ENCODE peak calls at places on chromosome 1, in eight cellular contexts. Z is epithelial cell of esophagus, O is Calu3, C is A549, A is neural crest cell, X is tibial artery, W is left lung, L is left ventricle myocardium inferior. K is an unnamed sample.

GRCh38 chr1:151251656-151252470 is 2.7 kb upstream of the PSMD4 start:
- DNase-seq in O (peak; percentile 72), X (no peak), C (peak; percentile 89), L (peak; percentile 31), Z (peak; percentile 84), W (no peak), A (peak; percentile 51), K (peak; percentile 93)

GRCh38 chr1:151907363-151908139 is 1.8 kb downstream of the THEM4 start:
- DNase-seq in C (peak; percentile 73), L (no peak), O (no peak), A (no peak), Z (peak; percentile 20), X (no peak), W (no peak), K (no peak)

GRCh38 chr1:184258525-184258924 is 128.3 kb upstream of the C1orf21 start:
- DNase-seq in L (no peak), O (no peak), X (no peak), W (no peak), Z (no peak), C (no peak), A (no peak), K (no peak)

GRCh38 chr1:224722838-224723237 is 106.7 kb downstream of the CNIH3 start:
- DNase-seq in X (no peak), O (no peak), C (no peak), W (no peak), Z (no peak), L (no peak), A (no peak), K (no peak)

GRCh38 chr1:56867491-56867890 is 12.9 kb downstream of the C8A start:
- DNase-seq in X (no peak), C (no peak), Z (peak; percentile 57), A (no peak), L (no peak), W (no peak), O (no peak), K (no peak)

GRCh38 chr1:176617881-176618280 is 154.9 kb downstream of the PAPPA2 start:
- DNase-seq in X (no peak), L (no peak), W (no peak), C (no peak), Z (no peak), A (no peak), O (no peak), K (no peak)

GRCh38 chr1:248404024-248404423 is 1.2 kb downstream of the OR2T1 start:
- DNase-seq in X (no peak), L (no peak), C (peak; percentile 30), Z (peak; percentile 11), W (no peak), A (no peak), O (no peak), K (no peak)

GRCh38 chr1:50502147-50502546 is 78.9 kb upstream of the DMRTA2 start:
- DNase-seq in C (no peak), Z (no peak), O (no peak), L (no peak), A (no peak), X (no peak), W (no peak), K (no peak)

GRCh38 chr1:78222225-78222961 is 176.6 kb downstream of the GIPC2 start:
- DNase-seq in X (no peak), L (no peak), A (no peak), W (no peak), C (no peak), Z (no peak), O (no peak), K (no peak)

GRCh38 chr1:197486948-197487347 is 218.9 kb downstream of the CRB1 start:
- DNase-seq in O (peak; percentile 15), X (no peak), L (no peak), A (no peak), C (no peak), W (no peak), Z (peak; percentile 17), K (no peak)

GRCh38 chr1:2238361-2239055 is 10.4 kb downstream of the SKI start:
- DNase-seq in W (no peak), L (no peak), Z (no peak), C (no peak), O (no peak), A (no peak), X (no peak), K (no peak)

GRCh38 chr1:73593379-73593778 is 604.6 kb downstream of the LRRIQ3 start:
- DNase-seq in O (peak; percentile 58), A (no peak), L (no peak), W (no peak), Z (peak; percentile 88), X (no peak), C (peak; percentile 38), K (no peak)

GRCh38 chr1:181033128-181033798 is 520 bp upstream of the MR1 start:
- DNase-seq in W (no peak), L (no peak), C (peak; percentile 29), O (peak; percentile 8), X (no peak), A (no peak), Z (peak; percentile 94), K (peak; percentile 33)

GRCh38 chr1:84089470-84090261 is 54.4 kb upstream of the PRKACB start:
- DNase-seq in W (no peak), O (no peak), L (no peak), C (peak; percentile 32), Z (peak; percentile 94), X (no peak), A (no peak), K (no peak)

GRCh38 chr1:205340674-205341073 is 16.0 kb downstream of the KLHDC8A start:
- DNase-seq in W (no peak), Z (no peak), X (no peak), L (no peak), A (no peak), O (no peak), C (no peak), K (no peak)

GRCh38 chr1:110542730-110543129 is 23.8 kb upstream of the KCNA10 start:
- DNase-seq in Z (peak; percentile 71), X (no peak), W (no peak), L (no peak), A (no peak), O (peak; percentile 16), C (peak; percentile 14), K (no peak)

GRCh38 chr1:247357781-247358211 is 26.1 kb upstream of the ZNF496 start:
- DNase-seq in X (no peak), W (no peak), L (no peak), A (no peak), C (no peak), O (no peak), Z (peak; percentile 72), K (no peak)

GRCh38 chr1:222815367-222815765 is 527 bp downstream of the DISP1 start:
- DNase-seq in A (no peak), O (peak; percentile 53), X (no peak), C (peak; percentile 56), Z (peak; percentile 44), L (no peak), W (no peak), K (peak; percentile 70)

GRCh38 chr1:15145327-15145726 is 8.2 kb upstream of the TMEM51 start:
- DNase-seq in W (no peak), X (no peak), A (no peak), L (no peak), C (no peak), O (no peak), Z (no peak), K (no peak)

GRCh38 chr1:203200059-203200553 is 13.6 kb upstream of the CHI3L1 start:
- DNase-seq in O (no peak), Z (peak; percentile 88), W (no peak), A (no peak), L (no peak), X (peak; percentile 65), C (no peak), K (no peak)

GRCh38 chr1:114719424-114719787 is 2.8 kb upstream of the NRAS start:
- DNase-seq in W (no peak), A (no peak), C (no peak), L (no peak), X (no peak), O (no peak), Z (peak; percentile 81), K (no peak)

GRCh38 chr1:198977909-198978308 is 339.1 kb downstream of the PTPRC start:
- DNase-seq in X (no peak), C (no peak), W (no peak), L (no peak), O (no peak), Z (peak; percentile 2), A (no peak), K (no peak)

GRCh38 chr1:174262747-174263241 is 103.5 kb downstream of the RABGAP1L start:
- DNase-seq in L (no peak), O (peak; percentile 35), Z (peak; percentile 61), X (no peak), C (peak; percentile 53), W (no peak), A (peak; percentile 2), K (no peak)

GRCh38 chr1:185934476-185935189 is 200.4 kb downstream of the HMCN1 start:
- DNase-seq in O (no peak), X (no peak), L (no peak), W (no peak), A (no peak), C (peak; percentile 18), Z (peak; percentile 55), K (no peak)

GRCh38 chr1:213573648-213574009 is 414.1 kb upstream of the PROX1 start:
- DNase-seq in Z (no peak), L (no peak), W (no peak), O (no peak), X (no peak), A (no peak), C (no peak), K (no peak)

GRCh38 chr1:68057564-68057963 is 7.1 kb upstream of the DIRAS3 start:
- DNase-seq in X (no peak), Z (no peak), C (no peak), L (no peak), O (no peak), W (no peak), A (no peak), K (no peak)
- TF ChIP-seq CTCF in X (no peak), Z (no peak), C (no peak), L (no peak), O (no peak), W (no peak), A (no peak), K (no peak)

GRCh38 chr1:4627353-4627752 is 27.1 kb upstream of the AJAP1 start:
- DNase-seq in W (no peak), O (no peak), L (no peak), Z (no peak), X (no peak), C (no peak), A (no peak), K (no peak)
- TF ChIP-seq CTCF in W (no peak), O (no peak), L (no peak), Z (no peak), X (no peak), C (no peak), A (no peak), K (no peak)

DNA sequence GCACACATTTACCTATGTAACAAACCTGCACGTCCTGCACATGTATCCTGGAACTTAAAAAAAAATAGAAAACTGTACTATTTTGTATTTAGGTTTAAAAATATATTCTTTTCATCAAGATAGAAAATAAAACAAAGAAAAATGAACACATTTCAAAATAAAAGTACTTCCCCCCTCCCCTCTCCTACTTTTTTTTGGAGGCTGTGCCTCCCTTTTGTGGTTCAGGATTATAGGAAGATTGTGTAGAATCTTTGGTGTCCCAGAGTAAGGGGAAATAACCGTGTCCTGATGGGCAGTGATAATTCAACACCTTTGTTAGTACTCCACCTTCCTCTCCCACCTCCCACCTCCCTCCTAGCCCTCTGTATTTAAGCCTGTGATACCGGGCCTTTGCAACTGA is 40.1 kb downstream of the TRIM62 start:
- DNase-seq in C (no peak), Z (no peak), X (no peak), A (no peak), O (no peak), L (no peak), W (no peak), K (no peak)
- TF ChIP-seq CTCF in C (no peak), Z (no peak), X (no peak), A (no peak), O (no peak), L (no peak), W (no peak), K (no peak)

GRCh38 chr1:43074244-43074643 is 97.8 kb downstream of the EBNA1BP2 start:
- DNase-seq in X (no peak), C (peak; percentile 35), O (peak; percentile 37), A (no peak), W (no peak), L (no peak), Z (peak; percentile 44), K (no peak)
- TF ChIP-seq CTCF in X (no peak), C (peak; percentile 32), O (no peak), A (no peak), W (no peak), L (no peak), Z (peak; percentile 34), K (no peak)

K was measured in testis.